ENCODE peak calls at places on chromosomes 4 and X, in nine cellular contexts. V, N, Y, K, L, S, C, M and J are unnamed samples.

GRCh38 chrX:136768469-136769084 is 12.2 kb downstream of the ARHGEF6 start:
- DNase-seq in V (peak), N (peak), Y (peak), K (peak), L (no peak), S (peak), C (no peak), M (no peak), J (peak)

GRCh38 chr4:67575232-67575888 is 16.8 kb downstream of the STAP1 start:
- DNase-seq in V (no peak), N (no peak), Y (peak), K (no peak), L (no peak), S (no peak), C (no peak), M (no peak), J (peak)

GRCh38 chrX:8711401-8711800 is 20.5 kb downstream of the ANOS1 start:
- DNase-seq in V (no peak), N (no peak), Y (no peak), K (no peak), L (no peak), S (no peak), C (no peak), M (no peak), J (no peak)

GRCh38 chr4:1246111-1246881 is 2.6 kb downstream of the CTBP1 start:
- DNase-seq in V (no peak), N (no peak), Y (no peak), K (no peak), L (peak), S (no peak), C (peak), M (no peak), J (no peak)

GRCh38 chr4:74189331-74190043 is 31.6 kb downstream of the MTHFD2L start:
- DNase-seq in V (peak), N (peak), Y (peak), K (no peak), L (peak), S (no peak), C (no peak), M (no peak), J (peak)

GRCh38 chr4:138576684-138577083 is 334.5 kb upstream of the SLC7A11 start:
- DNase-seq in V (peak), N (peak), Y (no peak), K (no peak), L (no peak), S (no peak), C (peak), M (no peak), J (peak)

GRCh38 chr4:3123201-3123671 is 48.8 kb downstream of the HTT start:
- DNase-seq in V (peak), N (no peak), Y (no peak), K (no peak), L (no peak), S (peak), C (no peak), M (no peak), J (peak)

GRCh38 chr4:15906024-15906443 is 32.5 kb downstream of the FGFBP1 start:
- DNase-seq in V (peak), N (no peak), Y (no peak), K (peak), L (peak), S (no peak), C (peak), M (no peak), J (no peak)

GRCh38 chr4:153426207-153426886 is 39.8 kb upstream of the TMEM131L start:
- DNase-seq in V (no peak), N (no peak), Y (peak), K (no peak), L (no peak), S (no peak), C (no peak), M (no peak), J (no peak)

GRCh38 chr4:72302981-72303704 is 265.9 kb downstream of the ADAMTS3 start:
- DNase-seq in V (peak), N (peak), Y (peak), K (peak), L (peak), S (no peak), C (peak), M (peak), J (no peak)

GRCh38 chr4:46933686-46934085 is 24.6 kb upstream of the COX7B2 start:
- DNase-seq in V (no peak), N (no peak), Y (no peak), K (no peak), L (no peak), S (no peak), C (no peak), M (no peak), J (peak)

GRCh38 chr4:71709961-71710360 is 73.9 kb downstream of the GC start:
- DNase-seq in V (peak), N (no peak), Y (no peak), K (no peak), L (no peak), S (no peak), C (peak), M (no peak), J (no peak)

GRCh38 chr4:15868065-15868464 is 70.5 kb downstream of the FGFBP1 start:
- DNase-seq in V (peak), N (no peak), Y (no peak), K (no peak), L (no peak), S (no peak), C (no peak), M (no peak), J (no peak)

GRCh38 chrX:118536687-118537461 is 41.3 kb downstream of the DOCK11 start:
- DNase-seq in V (peak), N (no peak), Y (peak), K (no peak), L (no peak), S (no peak), C (peak), M (peak), J (peak)

GRCh38 chrX:134622056-134622812 is 36.0 kb downstream of the PLAC1 start:
- DNase-seq in V (peak), N (no peak), Y (peak), K (no peak), L (no peak), S (no peak), C (no peak), M (no peak), J (peak)

GRCh38 chr4:26557164-26557563 is 26.7 kb upstream of the TBC1D19 start:
- DNase-seq in V (peak), N (peak), Y (no peak), K (no peak), L (no peak), S (peak), C (no peak), M (no peak), J (peak)

GRCh38 chr4:23966720-23967119 is 76.9 kb upstream of the PPARGC1A start:
- DNase-seq in V (peak), N (no peak), Y (no peak), K (no peak), L (no peak), S (no peak), C (no peak), M (no peak), J (no peak)

GRCh38 chrX:10414872-10415703 is 205.3 kb downstream of the MID1 start:
- DNase-seq in V (peak), N (no peak), Y (no peak), K (no peak), L (no peak), S (peak), C (no peak), M (no peak), J (peak)